ENCODE peak calls at places on chromosomes 4 and X, in nine cellular contexts. F, A, Q, B, G, J, W, V and X are unnamed samples.

GRCh38 chr4:187366530-187367279 is 628.9 kb upstream of the ZFP42 start:
- DNase-seq in F (no peak), A (no peak), Q (no peak), B (no peak), G (no peak), J (no peak), W (no peak), V (no peak), X (no peak)

GRCh38 chr4:173547889-173548288 is 17.9 kb upstream of the HAND2 start:
- DNase-seq in F (no peak), A (no peak), Q (no peak), B (no peak), G (no peak), J (no peak), W (no peak), V (peak; percentile 39), X (no peak)

GRCh38 chrX:118325453-118325852 is 20.5 kb upstream of the WDR44 start:
- DNase-seq in F (no peak), A (no peak), Q (no peak), B (no peak), G (no peak), J (no peak), W (peak; percentile 1), V (peak; percentile 29), X (no peak)

GRCh38 chr4:82737354-82737753 is 61.2 kb downstream of the SCD5 start:
- DNase-seq in F (no peak), A (no peak), Q (no peak), B (no peak), G (no peak), J (no peak), W (no peak), V (no peak), X (no peak)

GRCh38 chr4:147580396-147580795 is 36.8 kb upstream of the TMEM184C start:
- DNase-seq in F (no peak), A (peak; percentile 82), Q (no peak), B (peak; percentile 69), G (no peak), J (no peak), W (peak; percentile 15), V (no peak), X (peak; percentile 58)

GRCh38 chr4:186347743-186348142 is 81.8 kb downstream of the F11 start:
- DNase-seq in F (no peak), A (no peak), Q (no peak), B (no peak), G (no peak), J (no peak), W (no peak), V (no peak), X (no peak)

GRCh38 chrX:54444752-54445151 is 4.5 kb downstream of the TSR2 start:
- DNase-seq in F (no peak), A (no peak), Q (no peak), B (no peak), G (no peak), J (no peak), W (no peak), V (no peak), X (no peak)

GRCh38 chr4:116362603-116363002 is 722.8 kb downstream of the TRAM1L1 start:
- DNase-seq in F (no peak), A (no peak), Q (no peak), B (no peak), G (no peak), J (no peak), W (no peak), V (no peak), X (no peak)

GRCh38 chrX:129957241-129958099 is 25.0 kb upstream of the BCORL1 start:
- DNase-seq in F (peak; percentile 80), A (peak; percentile 16), Q (peak; percentile 68), B (peak; percentile 46), G (peak; percentile 15), J (peak; percentile 34), W (peak; percentile 18), V (peak; percentile 90), X (peak; percentile 18)

GRCh38 chr4:31020363-31020762 is 300.2 kb downstream of the PCDH7 start:
- DNase-seq in F (no peak), A (no peak), Q (peak; percentile 6), B (no peak), G (no peak), J (no peak), W (no peak), V (no peak), X (no peak)

GRCh38 chr4:163157157-163157556 is 9.5 kb downstream of the NAF1 start:
- DNase-seq in F (no peak), A (peak; percentile 88), Q (no peak), B (peak; percentile 89), G (no peak), J (no peak), W (no peak), V (no peak), X (peak; percentile 87)

GRCh38 chr4:4875147-4875546 is 15.7 kb downstream of the MSX1 start:
- DNase-seq in F (no peak), A (no peak), Q (peak; percentile 46), B (no peak), G (no peak), J (no peak), W (no peak), V (no peak), X (no peak)

GRCh38 chr4:108762559-108763225 is at the start of gene ETNPPL:
- DNase-seq in F (peak; percentile 86), A (no peak), Q (peak; percentile 47), B (peak; percentile 21), G (no peak), J (no peak), W (peak; percentile 20), V (no peak), X (no peak)
- H3K4me2 ChIP-seq in F (peak within 1 kb of the TSS; percentile 73), A (peak within 1 kb of the TSS; percentile 93), Q (peak within 1 kb of the TSS; percentile 100), B (peak within 1 kb of the TSS; percentile 95), G (no peak within 1 kb of the TSS), J (peak within 1 kb of the TSS; percentile 28), W (peak within 1 kb of the TSS; percentile 75), V (peak within 1 kb of the TSS; percentile 72), X (peak within 1 kb of the TSS; percentile 99)

GRCh38 chr4:87045659-87046058 is 110.8 kb downstream of the AFF1 start:
- DNase-seq in F (no peak), A (no peak), Q (no peak), B (no peak), G (no peak), J (no peak), W (no peak), V (no peak), X (no peak)
- H2AFZ ChIP-seq in F (no peak overlapping the region), A (no peak overlapping the region), Q (no peak overlapping the region), B (no peak overlapping the region), G (no peak overlapping the region), J (no peak overlapping the region), W (no peak overlapping the region), V (no peak overlapping the region), X (no peak overlapping the region)

DNA sequence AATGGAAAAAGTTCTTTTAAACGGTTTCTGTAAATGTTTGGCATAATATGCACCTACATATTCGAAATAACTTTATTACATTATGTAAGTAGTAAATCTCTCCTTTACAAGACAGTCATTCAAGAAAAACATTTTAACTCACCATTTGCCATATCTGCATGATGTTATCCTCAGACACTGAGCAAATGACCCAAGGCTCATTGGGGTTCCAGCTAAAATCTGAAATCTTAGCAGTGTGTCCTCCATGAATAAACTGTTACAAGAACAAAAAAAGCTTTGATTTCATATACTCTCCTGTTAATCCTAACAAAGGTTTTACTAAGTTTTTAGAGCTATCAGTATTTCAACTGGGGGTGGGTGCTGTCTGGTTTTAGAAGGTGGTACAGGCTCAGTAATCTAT is 24.5 kb downstream of the RBBP7 start:
- DNase-seq in F (no peak), A (no peak), Q (no peak), B (no peak), G (no peak), J (no peak), W (no peak), V (no peak), X (no peak)
- H3K4me2 ChIP-seq in F (no peak overlapping the region), A (no peak overlapping the region), Q (no peak overlapping the region), B (no peak overlapping the region), G (no peak overlapping the region), J (no peak overlapping the region), W (no peak overlapping the region), V (no peak overlapping the region), X (no peak overlapping the region)

GRCh38 chr4:6530301-6530700 is 44.7 kb upstream of the MAN2B2 start:
- DNase-seq in F (no peak), A (no peak), Q (no peak), B (no peak), G (no peak), J (no peak), W (no peak), V (no peak), X (no peak)

GRCh38 chr4:6534050-6534449 is 40.9 kb upstream of the MAN2B2 start:
- DNase-seq in F (no peak), A (no peak), Q (no peak), B (no peak), G (no peak), J (no peak), W (no peak), V (no peak), X (no peak)

GRCh38 chr4:6530964-6531363 is 44.0 kb upstream of the MAN2B2 start:
- DNase-seq in F (no peak), A (no peak), Q (no peak), B (no peak), G (no peak), J (no peak), W (no peak), V (no peak), X (no peak)

GRCh38 chr4:6532658-6533057 is 42.3 kb upstream of the MAN2B2 start:
- DNase-seq in F (no peak), A (no peak), Q (no peak), B (no peak), G (no peak), J (no peak), W (no peak), V (no peak), X (no peak)

GRCh38 chr4:6532102-6532501 is 42.9 kb upstream of the MAN2B2 start:
- DNase-seq in F (no peak), A (no peak), Q (no peak), B (no peak), G (no peak), J (no peak), W (no peak), V (no peak), X (no peak)
- H2AFZ ChIP-seq in F (no peak overlapping the region), A (no peak overlapping the region), Q (no peak overlapping the region), B (no peak overlapping the region), G (no peak overlapping the region), J (no peak overlapping the region), W (no peak overlapping the region), V (no peak overlapping the region), X (no peak overlapping the region)

GRCh38 chr4:1210241-1210841 is 38.0 kb upstream of the SPON2 start:
- DNase-seq in F (no peak), A (no peak), Q (no peak), B (no peak), G (no peak), J (no peak), W (no peak), V (no peak), X (no peak)
- H3K4me2 ChIP-seq in F (no peak overlapping the region), A (peak overlapping the region; percentile 42), Q (peak overlapping the region; percentile 55), B (peak overlapping the region; percentile 17), G (no peak overlapping the region), J (no peak overlapping the region), W (no peak overlapping the region), V (no peak overlapping the region), X (no peak overlapping the region)

GRCh38 chr4:148935179-148935578 is 493.0 kb upstream of the NR3C2 start:
- DNase-seq in F (no peak), A (no peak), Q (no peak), B (no peak), G (no peak), J (no peak), W (no peak), V (no peak), X (no peak)
- H2AFZ ChIP-seq in F (no peak overlapping the region), A (no peak overlapping the region), Q (no peak overlapping the region), B (no peak overlapping the region), G (no peak overlapping the region), J (no peak overlapping the region), W (no peak overlapping the region), V (no peak overlapping the region), X (no peak overlapping the region)

GRCh38 chrX:143854006-143854405 is 29.9 kb upstream of the UBE2NL start:
- DNase-seq in F (no peak), A (peak; percentile 11), Q (no peak), B (peak; percentile 61), G (no peak), J (no peak), W (no peak), V (no peak), X (peak; percentile 50)
- H3K4me2 ChIP-seq in F (no peak overlapping the region), A (no peak overlapping the region), Q (no peak overlapping the region), B (no peak overlapping the region), G (no peak overlapping the region), J (no peak overlapping the region), W (no peak overlapping the region), V (no peak overlapping the region), X (no peak overlapping the region)